ENCODE peak calls at places on chromosomes 12 and 14, in ten cellular contexts. S is stimulated activated CD4-positive, alpha-beta T cell treated with anti-CD3 and anti-CD28 coated beads, Interleukin-12 subunit alpha, Interleukin-12 subunit beta, amount 100 ng/mL, for 48 hours; O is activated CD4-positive, alpha-beta T cell treated with anti-CD3 and anti-CD28 coated beads, Interleukin-2, amount 10 ng/mL, durations not matched to agents 7 days and 5 days; U is Calu3; K is endothelial cell; N is skeletal muscle cell; Y is SW 1271; A is mucosa of descending colon; Q is lower lobe of right lung; G is NCI-H1436 treated with DMSO at 0.1 percent for 48 hours. J is an unnamed sample.

GRCh38 chr14:58918066-58918465 is 270.4 kb upstream of the DAAM1 start:
- DNase-seq in S (no peak), O (no peak), U (no peak), K (no peak), N (peak), Y (no peak), A (no peak), Q (no peak), G (no peak), J (no peak)

GRCh38 chr12:109102491-109102890 is 5.1 kb downstream of the UNG start:
- DNase-seq in S (no peak), O (no peak), U (no peak), K (no peak), N (no peak), Y (no peak), A (no peak), Q (no peak), G (no peak), J (no peak)

GRCh38 chr12:123034022-123034541 is 53.6 kb downstream of the ARL6IP4 start:
- DNase-seq in S (no peak), O (no peak), U (no peak), K (no peak), N (no peak), Y (no peak), A (no peak), Q (no peak), G (no peak), J (no peak)

GRCh38 chr12:8554451-8555195 is 13.9 kb upstream of the CLEC4E start:
- DNase-seq in S (no peak), O (no peak), U (peak), K (no peak), N (no peak), Y (peak), A (no peak), Q (no peak), G (no peak), J (no peak)

GRCh38 chr12:83017001-83017400 is 330.3 kb downstream of the TMTC2 start:
- DNase-seq in S (no peak), O (no peak), U (no peak), K (no peak), N (no peak), Y (no peak), A (no peak), Q (no peak), G (no peak), J (no peak)

GRCh38 chr12:68591716-68592437 is 18.8 kb upstream of the RAP1B start:
- DNase-seq in S (no peak), O (peak), U (no peak), K (no peak), N (no peak), Y (no peak), A (peak), Q (no peak), G (no peak), J (no peak)

GRCh38 chr14:52402812-52403526 is 88.9 kb downstream of the PTGER2 start:
- DNase-seq in S (peak), O (peak), U (no peak), K (no peak), N (no peak), Y (no peak), A (peak), Q (no peak), G (no peak), J (no peak)

GRCh38 chr14:28666961-28667360 is 99.6 kb upstream of the FOXG1 start:
- DNase-seq in S (no peak), O (no peak), U (no peak), K (no peak), N (no peak), Y (no peak), A (no peak), Q (no peak), G (no peak), J (no peak)

GRCh38 chr14:62081956-62082355 is 319.7 kb downstream of the SNAPC1 start:
- DNase-seq in S (no peak), O (no peak), U (no peak), K (no peak), N (no peak), Y (no peak), A (no peak), Q (no peak), G (no peak), J (no peak)

GRCh38 chr12:14689144-14689543 is 7.3 kb downstream of the GUCY2C start:
- DNase-seq in S (no peak), O (no peak), U (no peak), K (no peak), N (no peak), Y (no peak), A (no peak), Q (no peak), G (no peak), J (no peak)

GRCh38 chr14:71648725-71649124 is 283.5 kb upstream of the RGS6 start:
- DNase-seq in S (no peak), O (no peak), U (no peak), K (no peak), N (no peak), Y (no peak), A (no peak), Q (no peak), G (no peak), J (no peak)

GRCh38 chr12:116288735-116289134 is 11.2 kb upstream of the MED13L start:
- DNase-seq in S (no peak), O (no peak), U (no peak), K (no peak), N (no peak), Y (no peak), A (no peak), Q (no peak), G (no peak), J (no peak)

GRCh38 chr12:126772171-126772864 is 1494.7 kb upstream of the TMEM132C start:
- DNase-seq in S (peak), O (peak), U (peak), K (no peak), N (peak), Y (peak), A (peak), Q (no peak), G (no peak), J (no peak)

GRCh38 chr12:52789637-52790426 is 6.1 kb downstream of the KRT3 start:
- DNase-seq in S (no peak), O (no peak), U (peak), K (no peak), N (no peak), Y (no peak), A (peak), Q (no peak), G (no peak), J (no peak)

J was measured in prostate gland.